ENCODE peak calls at places on chromosomes 12 and 14, in four cellular contexts. R, A, Y and I are unnamed samples.

GRCh38 chr12:4284306-4284705 is 10.7 kb downstream of the CCND2 start:
- DNase-seq in R (no peak), A (no peak), Y (no peak), I (no peak)

GRCh38 chr14:68841030-68841809 is 48.4 kb upstream of the ZFP36L1 start:
- DNase-seq in R (no peak), A (no peak), Y (no peak), I (no peak)

GRCh38 chr12:82425241-82425640 is 66.9 kb downstream of the METTL25 start:
- DNase-seq in R (no peak), A (no peak), Y (no peak), I (no peak)

GRCh38 chr14:90191154-90191553 is 65.2 kb upstream of the PSMC1 start:
- DNase-seq in R (no peak), A (peak), Y (peak), I (no peak)

GRCh38 chr14:64841121-64841611 is 38.5 kb downstream of the SPTB start:
- DNase-seq in R (no peak), A (no peak), Y (no peak), I (peak)

GRCh38 chr12:115932073-115932472 is 345.4 kb downstream of the MED13L start:
- DNase-seq in R (no peak), A (no peak), Y (no peak), I (no peak)

GRCh38 chr14:94047581-94047980 is 21.4 kb downstream of the OTUB2 start:
- DNase-seq in R (no peak), A (no peak), Y (no peak), I (no peak)

GRCh38 chr14:74954232-74954946 is 1.0 kb downstream of the PGF start:
- DNase-seq in R (no peak), A (peak), Y (no peak), I (no peak)

GRCh38 chr14:68549057-68549421 is 243.8 kb downstream of the ZFP36L1 start:
- DNase-seq in R (no peak), A (no peak), Y (no peak), I (peak)

GRCh38 chr14:64835431-64835830 is 44.3 kb downstream of the SPTB start:
- DNase-seq in R (no peak), A (no peak), Y (no peak), I (no peak)

GRCh38 chr12:10801727-10802126 is 700 bp downstream of the TAS2R7 start:
- DNase-seq in R (no peak), A (no peak), Y (no peak), I (no peak)

GRCh38 chr12:12338528-12339168 is 11.4 kb downstream of the MANSC1 start:
- DNase-seq in R (no peak), A (no peak), Y (no peak), I (no peak)

GRCh38 chr12:38890102-38890501 is 15.3 kb downstream of the CPNE8 start:
- DNase-seq in R (no peak), A (no peak), Y (no peak), I (no peak)

GRCh38 chr14:78316058-78316457 is 145.9 kb downstream of the NRXN3 start:
- DNase-seq in R (no peak), A (no peak), Y (no peak), I (no peak)

GRCh38 chr14:36747411-36748184 is 85.9 kb downstream of the PAX9 start:
- DNase-seq in R (no peak), A (no peak), Y (no peak), I (peak)

GRCh38 chr14:28609228-28609828 is 157.3 kb upstream of the FOXG1 start:
- DNase-seq in R (no peak), A (no peak), Y (peak), I (peak)

GRCh38 chr14:90277581-90278198 is 21.3 kb downstream of the PSMC1 start:
- DNase-seq in R (no peak), A (peak), Y (no peak), I (no peak)

GRCh38 chr14:76917158-76917596 is 91.0 kb downstream of the LRRC74A start:
- DNase-seq in R (no peak), A (no peak), Y (peak), I (peak)

GRCh38 chr14:91614187-91614586 is 104.1 kb upstream of the PPP4R3A start:
- DNase-seq in R (no peak), A (no peak), Y (no peak), I (no peak)
- H3K27ac ChIP-seq in R (no peak), A (no peak), Y (no peak), I (no peak)

GRCh38 chr12:18296909-18297280 is 35.6 kb downstream of the PIK3C2G start:
- DNase-seq in R (no peak), A (no peak), Y (no peak), I (no peak)

GRCh38 chr12:18294889-18295288 is 33.6 kb downstream of the PIK3C2G start:
- DNase-seq in R (no peak), A (no peak), Y (no peak), I (no peak)

GRCh38 chr12:18297883-18298282 is 36.6 kb downstream of the PIK3C2G start:
- DNase-seq in R (no peak), A (no peak), Y (no peak), I (peak)

GRCh38 chr12:18296201-18296908 is 35.0 kb downstream of the PIK3C2G start:
- DNase-seq in R (no peak), A (no peak), Y (no peak), I (no peak)
- H3K27ac ChIP-seq in R (no peak), A (no peak), Y (no peak), I (peak)

GRCh38 chr12:130214686-130215370 is 52.6 kb downstream of the FZD10 start:
- DNase-seq in R (no peak), A (no peak), Y (no peak), I (peak)
- H3K27ac ChIP-seq in R (no peak), A (no peak), Y (no peak), I (no peak)

GRCh38 chr14:95500772-95501401 is 15.6 kb downstream of the SYNE3 start:
- DNase-seq in R (no peak), A (no peak), Y (no peak), I (no peak)

GRCh38 chr14:95497561-95498011 is 18.9 kb downstream of the SYNE3 start:
- DNase-seq in R (no peak), A (no peak), Y (no peak), I (no peak)

GRCh38 chr14:95500201-95500681 is 16.2 kb downstream of the SYNE3 start:
- DNase-seq in R (no peak), A (peak), Y (peak), I (no peak)

GRCh38 chr14:95498622-95499353 is 17.7 kb downstream of the SYNE3 start:
- DNase-seq in R (no peak), A (no peak), Y (no peak), I (no peak)

GRCh38 chr14:95499354-95499750 is 17.1 kb downstream of the SYNE3 start:
- DNase-seq in R (no peak), A (no peak), Y (no peak), I (no peak)
- H3K27ac ChIP-seq in R (no peak), A (no peak), Y (no peak), I (no peak)

DNA sequence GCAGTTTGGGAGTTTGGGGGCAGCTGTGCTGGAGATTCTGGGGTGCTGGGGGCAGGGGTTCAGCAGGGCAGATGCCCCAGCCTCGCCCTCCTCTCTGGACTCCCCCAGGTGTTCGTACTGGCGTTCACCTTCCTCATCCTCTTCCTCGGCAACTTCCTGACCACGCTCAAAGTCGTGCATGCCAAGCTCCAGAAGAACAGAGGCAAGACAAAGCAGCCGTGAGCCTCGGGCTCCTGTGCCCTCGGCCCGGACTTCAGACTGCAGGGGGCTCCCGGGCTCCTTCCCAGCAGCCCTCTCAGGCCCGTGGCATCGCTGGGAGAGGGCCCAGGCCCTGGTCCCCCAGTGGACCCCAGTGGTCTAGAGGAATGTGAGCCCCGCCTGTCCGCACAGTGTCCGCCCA is 18.0 kb downstream of the RHOF start:
- DNase-seq in R (no peak), A (peak), Y (no peak), I (no peak)
- H3K27ac ChIP-seq in R (no peak), A (peak), Y (no peak), I (peak)

DNA sequence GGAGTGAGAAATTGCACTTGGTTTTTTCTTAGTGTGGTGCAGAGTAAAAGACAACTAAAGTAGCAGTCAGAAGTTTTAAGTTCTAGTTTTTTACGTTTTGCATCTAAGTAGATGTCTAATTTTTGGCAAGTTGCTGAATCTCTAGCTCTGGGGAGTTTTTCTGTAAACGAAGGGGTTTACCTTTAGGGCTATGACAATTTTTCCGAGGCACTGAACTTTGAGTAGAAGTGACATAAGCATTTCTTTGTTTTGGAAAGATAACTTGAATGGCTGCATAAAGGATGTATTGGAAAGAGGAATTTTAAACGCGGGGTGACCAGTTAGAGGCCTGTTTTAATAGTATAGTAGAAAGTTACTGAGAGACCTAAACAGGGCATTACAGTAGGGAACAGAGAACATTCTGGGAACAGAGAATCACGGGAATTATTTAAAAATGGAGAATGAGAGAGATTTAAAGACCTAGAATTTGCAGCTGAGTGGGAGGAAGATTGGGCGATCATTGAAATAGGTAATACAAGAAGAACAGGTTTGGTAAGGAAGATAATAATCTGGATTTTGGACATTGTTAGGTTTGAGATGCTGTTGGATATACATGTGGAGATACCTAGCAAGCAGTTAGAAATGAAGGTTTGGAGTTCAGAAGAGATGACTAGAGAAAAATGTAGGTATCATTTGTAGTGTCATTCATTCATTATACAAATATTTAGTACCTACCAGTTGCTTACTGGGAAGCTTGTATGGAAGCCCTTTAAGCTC is 1.2 kb downstream of the ZNF410 start:
- DNase-seq in R (peak), A (no peak), Y (no peak), I (no peak)
- H3K27ac ChIP-seq in R (peak), A (peak), Y (peak), I (peak)

DNA sequence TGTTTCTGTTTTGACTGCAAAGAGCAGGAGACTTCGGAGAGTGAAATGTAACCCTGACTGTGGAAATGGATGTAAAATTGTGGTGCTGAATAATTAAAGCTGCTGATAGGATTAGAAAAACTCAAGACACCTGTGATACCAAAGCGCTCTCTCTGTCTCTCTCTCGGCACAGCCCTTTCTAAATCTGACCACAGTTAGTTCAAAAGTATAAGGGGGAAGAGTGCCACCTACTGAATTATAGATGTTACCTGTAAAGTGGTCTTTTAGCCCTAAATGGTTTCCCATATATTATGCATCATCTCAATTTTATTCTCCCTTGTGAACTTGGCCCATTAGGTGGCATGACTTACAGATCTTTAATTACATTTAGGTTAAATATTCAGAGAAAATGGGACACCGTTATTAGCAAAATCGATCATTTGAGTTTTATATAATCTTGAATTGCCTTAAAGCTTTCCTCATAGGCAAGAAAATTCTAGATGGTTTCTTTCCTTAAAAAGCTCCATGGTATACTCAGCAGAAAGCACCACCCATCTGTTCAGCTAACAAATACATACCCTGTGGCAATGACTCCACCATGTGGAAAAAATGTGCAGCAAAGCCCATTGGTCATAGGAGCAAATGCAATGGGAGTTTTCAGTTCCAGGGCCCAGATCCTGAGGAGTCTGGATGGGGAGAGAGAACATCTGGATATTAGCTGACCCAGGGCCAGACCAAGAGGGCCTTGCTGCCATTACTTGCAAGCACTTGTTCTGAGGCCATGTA is 18.1 kb downstream of the RFC5 start:
- DNase-seq in R (no peak), A (no peak), Y (peak), I (peak)
- H3K27ac ChIP-seq in R (no peak), A (no peak), Y (no peak), I (peak)